ENCODE peak calls at places on chromosomes 5 and 9, in four cellular contexts. One of them, this sample, is unnamed.

GRCh38 chr9:88933607-88934379 is 57.5 kb upstream of the S1PR3 start:
- DNase-seq in sigmoid colon: no peak
- DNase-seq in ovary: no peak
- DNase-seq in IMR-90: no peak
- DNase-seq in this sample: no peak

GRCh38 chr9:127578952-127579853 is 32.9 kb upstream of the STXBP1 start:
- DNase-seq in ovary: peak
- DNase-seq in sigmoid colon: peak
- DNase-seq in IMR-90: peak
- DNase-seq in this sample: peak

GRCh38 chr9:115042781-115043509 is 75.0 kb downstream of the TNC start:
- DNase-seq in IMR-90: no peak
- DNase-seq in sigmoid colon: no peak
- DNase-seq in ovary: no peak
- DNase-seq in this sample: no peak

GRCh38 chr5:180860273-180860886 is 696 bp downstream of the ZFP62 start:
- DNase-seq in sigmoid colon: no peak
- DNase-seq in ovary: no peak
- DNase-seq in IMR-90: no peak
- DNase-seq in this sample: peak

GRCh38 chr5:14486486-14486885 is 95.1 kb upstream of the OTULINL start:
- DNase-seq in ovary: no peak
- DNase-seq in IMR-90: peak
- DNase-seq in sigmoid colon: no peak
- DNase-seq in this sample: no peak

GRCh38 chr5:179836225-179837019 is 15.7 kb downstream of the SQSTM1 start:
- DNase-seq in IMR-90: peak
- DNase-seq in sigmoid colon: peak
- DNase-seq in ovary: peak
- DNase-seq in this sample: no peak

GRCh38 chr5:146390469-146390868 is 51.8 kb downstream of the POU4F3 start:
- DNase-seq in ovary: no peak
- DNase-seq in IMR-90: no peak
- DNase-seq in sigmoid colon: no peak
- DNase-seq in this sample: no peak

GRCh38 chr9:97852399-97853055 is 499 bp upstream of the FOXE1 start:
- DNase-seq in IMR-90: no peak
- DNase-seq in ovary: no peak
- DNase-seq in sigmoid colon: no peak
- DNase-seq in this sample: no peak

GRCh38 chr9:88578486-88579362 is 43.7 kb downstream of the NXNL2 start:
- DNase-seq in IMR-90: peak
- DNase-seq in sigmoid colon: peak
- DNase-seq in ovary: peak
- DNase-seq in this sample: peak

GRCh38 chr5:53487436-53487835 is 7.0 kb downstream of the FST start:
- DNase-seq in sigmoid colon: no peak
- DNase-seq in ovary: no peak
- DNase-seq in IMR-90: no peak
- DNase-seq in this sample: no peak

GRCh38 chr5:42811591-42812392 is at the start of gene SELENOP:
- DNase-seq in sigmoid colon: peak
- DNase-seq in IMR-90: no peak
- DNase-seq in ovary: peak
- DNase-seq in this sample: peak

GRCh38 chr5:42813533-42813932 is 1.8 kb upstream of the SELENOP start:
- DNase-seq in ovary: no peak
- DNase-seq in sigmoid colon: no peak
- DNase-seq in IMR-90: no peak
- DNase-seq in this sample: no peak

GRCh38 chr5:42808888-42809611 is 2.6 kb downstream of the SELENOP start:
- DNase-seq in IMR-90: no peak
- DNase-seq in sigmoid colon: no peak
- DNase-seq in ovary: no peak
- DNase-seq in this sample: no peak

GRCh38 chr5:42812620-42813019 is 928 bp upstream of the SELENOP start:
- DNase-seq in IMR-90: no peak
- DNase-seq in ovary: no peak
- DNase-seq in sigmoid colon: no peak
- DNase-seq in this sample: no peak

GRCh38 chr5:42810905-42811590 is 644 bp downstream of the SELENOP start:
- DNase-seq in IMR-90: no peak
- DNase-seq in ovary: no peak
- DNase-seq in sigmoid colon: no peak
- DNase-seq in this sample: no peak
- H3K4me3 ChIP-seq in IMR-90: no peak
- H3K4me3 ChIP-seq in ovary: peak
- H3K4me3 ChIP-seq in sigmoid colon: peak
- H3K4me3 ChIP-seq in this sample: peak

DNA sequence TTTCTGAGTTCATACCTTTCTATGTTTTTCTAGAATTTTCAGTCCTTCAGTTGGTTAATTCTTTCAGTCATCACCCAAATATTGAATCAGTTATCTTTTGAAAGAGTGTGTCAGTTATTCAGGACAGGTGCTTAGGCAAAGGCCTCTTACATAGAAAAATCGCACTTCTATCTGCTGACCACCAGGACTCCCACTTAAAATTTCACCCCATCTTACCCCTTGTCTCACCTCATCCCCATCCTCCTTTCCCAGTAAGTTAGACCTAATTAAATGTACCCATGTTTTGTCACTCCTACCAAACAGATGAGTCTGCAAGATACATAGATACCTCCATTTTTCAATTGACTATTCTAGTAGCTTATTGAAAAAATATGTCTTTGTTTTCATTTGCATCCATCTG is 159.9 kb upstream of the PIK3R1 start:
- DNase-seq in sigmoid colon: no peak
- DNase-seq in ovary: no peak
- DNase-seq in IMR-90: no peak
- DNase-seq in this sample: no peak
- TF ChIP-seq CTCF in sigmoid colon: no peak
- TF ChIP-seq CTCF in ovary: no peak
- TF ChIP-seq CTCF in IMR-90: no peak
- TF ChIP-seq CTCF in this sample: no peak

DNA sequence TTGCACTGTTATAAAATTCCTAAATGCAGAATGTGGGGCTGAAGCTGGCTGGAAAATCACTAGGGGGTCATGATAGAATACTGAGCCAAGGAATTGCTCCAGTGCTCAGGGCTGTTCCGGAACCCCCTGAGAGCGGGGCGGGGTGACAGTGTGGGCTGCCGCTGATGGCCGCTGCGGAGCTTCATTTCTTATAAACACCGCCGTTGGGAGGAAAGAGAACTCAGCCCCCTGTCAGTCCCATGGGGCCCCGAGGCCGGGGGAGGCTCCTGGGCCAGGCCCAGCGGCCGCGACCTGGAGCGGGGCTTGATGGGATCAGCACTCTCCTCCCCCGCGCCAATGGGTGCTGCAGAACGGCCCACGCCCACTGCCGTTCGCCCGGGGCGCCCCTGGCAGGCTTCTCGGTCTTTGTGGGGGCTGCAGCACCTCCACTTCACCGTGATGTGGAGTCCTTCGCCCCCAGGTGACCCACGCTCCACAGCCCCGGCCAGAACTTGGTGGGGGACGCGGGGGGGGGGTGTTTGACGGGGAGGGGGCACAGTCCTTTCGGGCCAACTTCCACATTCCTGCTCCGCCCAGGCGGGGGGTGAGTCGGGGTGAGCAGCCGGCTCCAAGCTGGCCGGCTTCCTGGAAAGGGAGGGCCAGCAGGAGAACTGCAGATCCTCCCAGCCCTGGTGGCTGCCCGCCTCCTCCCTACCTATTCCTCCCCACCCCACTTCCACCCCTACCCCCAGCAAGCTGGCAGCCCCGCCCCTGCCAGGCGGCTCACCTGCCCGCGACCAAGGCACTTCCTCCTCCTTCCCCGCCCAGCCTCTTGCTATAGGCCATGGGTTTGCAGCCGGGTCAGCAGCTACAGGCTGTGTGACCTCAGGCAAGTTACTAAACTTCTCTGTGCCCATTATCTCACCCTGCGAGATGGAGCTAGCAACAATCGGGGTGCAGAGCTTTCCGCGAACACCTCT is 5.4 kb upstream of the IRF1 start:
- DNase-seq in sigmoid colon: peak
- DNase-seq in IMR-90: peak
- DNase-seq in ovary: peak
- DNase-seq in this sample: peak
- TF ChIP-seq POLR2A in sigmoid colon: no peak
- TF ChIP-seq POLR2A in IMR-90: no peak
- TF ChIP-seq POLR2A in ovary: peak
- TF ChIP-seq POLR2A in this sample: no peak

DNA sequence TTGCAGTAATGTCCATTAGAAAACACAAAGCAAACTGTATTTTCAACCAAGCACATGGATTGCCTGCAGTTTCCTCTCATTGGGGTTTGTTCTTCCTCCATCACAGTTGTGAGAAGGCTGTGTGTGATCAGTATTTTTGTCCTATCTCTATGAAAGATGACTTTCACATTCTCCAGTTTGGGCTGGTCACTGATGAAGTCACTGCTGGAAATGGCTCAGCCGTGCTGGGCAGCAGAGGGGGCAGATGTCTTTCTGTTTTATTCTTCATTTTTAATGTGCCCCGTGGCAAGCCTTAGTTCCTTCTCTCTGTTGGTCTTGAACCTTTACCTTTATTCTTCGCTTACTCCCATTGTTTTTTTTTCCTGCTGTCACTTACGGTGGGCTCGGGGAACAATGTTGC is 289.0 kb upstream of the MPDZ start:
- DNase-seq in ovary: no peak
- DNase-seq in IMR-90: no peak
- DNase-seq in sigmoid colon: no peak
- DNase-seq in this sample: no peak
- H3K4me3 ChIP-seq in ovary: no peak
- H3K4me3 ChIP-seq in IMR-90: peak
- H3K4me3 ChIP-seq in sigmoid colon: peak
- H3K4me3 ChIP-seq in this sample: no peak

GRCh38 chr9:129174724-129175514 is 3.1 kb downstream of the IER5L start:
- DNase-seq in ovary: peak
- DNase-seq in sigmoid colon: peak
- DNase-seq in IMR-90: peak
- DNase-seq in this sample: peak
- TF ChIP-seq CTCF in ovary: no peak
- TF ChIP-seq CTCF in sigmoid colon: no peak
- TF ChIP-seq CTCF in IMR-90: peak
- TF ChIP-seq CTCF in this sample: no peak

GRCh38 chr9:116520218-116520617 is 166.9 kb upstream of the TRIM32 start:
- DNase-seq in IMR-90: no peak
- DNase-seq in ovary: no peak
- DNase-seq in sigmoid colon: no peak
- DNase-seq in this sample: no peak

GRCh38 chr9:116525611-116526010 is 161.5 kb upstream of the TRIM32 start:
- DNase-seq in sigmoid colon: no peak
- DNase-seq in ovary: no peak
- DNase-seq in IMR-90: no peak
- DNase-seq in this sample: no peak

GRCh38 chr9:116524778-116525470 is 162.2 kb upstream of the TRIM32 start:
- DNase-seq in ovary: no peak
- DNase-seq in IMR-90: no peak
- DNase-seq in sigmoid colon: no peak
- DNase-seq in this sample: no peak
- TF ChIP-seq POLR2A in ovary: no peak
- TF ChIP-seq POLR2A in IMR-90: no peak
- TF ChIP-seq POLR2A in sigmoid colon: no peak
- TF ChIP-seq POLR2A in this sample: no peak

This sample was measured in lower leg skin.